ENCODE peak calls at places on chromosomes 16 and 17, in six cellular contexts. N, J, T, O, E and R are unnamed samples.

GRCh38 chr16:29192329-29193247 is 207.7 kb downstream of the LAT start:
- DNase-seq in N (no peak), J (no peak), T (no peak), O (no peak), E (no peak), R (no peak)

GRCh38 chr16:77043076-77043475 is 147.9 kb upstream of the MON1B start:
- DNase-seq in N (no peak), J (peak), T (no peak), O (no peak), E (peak), R (no peak)

GRCh38 chr17:57724729-57725125 is 20.4 kb downstream of the CCDC182 start:
- DNase-seq in N (no peak), J (no peak), T (no peak), O (no peak), E (no peak), R (no peak)

GRCh38 chr17:1577186-1577585 is 14.6 kb upstream of the PITPNA start:
- DNase-seq in N (peak), J (peak), T (peak), O (no peak), E (peak), R (peak)

GRCh38 chr16:62036101-62036806 is at the start of gene CDH8:
- DNase-seq in N (peak), J (no peak), T (peak), O (no peak), E (no peak), R (peak)

GRCh38 chr17:77750427-77751043 is 208.0 kb upstream of the TNRC6C start:
- DNase-seq in N (no peak), J (no peak), T (no peak), O (no peak), E (no peak), R (no peak)

GRCh38 chr17:69117855-69118758 is 23.6 kb downstream of the ABCA6 start:
- DNase-seq in N (no peak), J (peak), T (no peak), O (no peak), E (no peak), R (no peak)

GRCh38 chr17:17782425-17783120 is 54.2 kb downstream of the SREBF1 start:
- DNase-seq in N (no peak), J (no peak), T (peak), O (no peak), E (no peak), R (no peak)

GRCh38 chr16:31094088-31094423 is 541 bp downstream of the VKORC1 start:
- DNase-seq in N (no peak), J (no peak), T (no peak), O (no peak), E (no peak), R (no peak)

GRCh38 chr16:272633-273546 is 2.9 kb downstream of the RGS11 start:
- DNase-seq in N (no peak), J (no peak), T (no peak), O (no peak), E (no peak), R (no peak)

GRCh38 chr16:53668869-53669268 is 34.8 kb downstream of the RPGRIP1L start:
- DNase-seq in N (no peak), J (no peak), T (no peak), O (no peak), E (peak), R (no peak)

GRCh38 chr17:21686165-21687015 is 5.9 kb upstream of the KCNJ18 start:
- DNase-seq in N (no peak), J (no peak), T (no peak), O (no peak), E (no peak), R (no peak)

GRCh38 chr17:28478940-28479615 is 5.6 kb downstream of the SLC13A2 start:
- DNase-seq in N (no peak), J (peak), T (no peak), O (no peak), E (no peak), R (no peak)

GRCh38 chr17:40947929-40948328 is 10.5 kb upstream of the KRT23 start:
- DNase-seq in N (no peak), J (no peak), T (no peak), O (no peak), E (no peak), R (no peak)

GRCh38 chr16:59635674-59636073 is 901.6 kb upstream of the GOT2 start:
- DNase-seq in N (no peak), J (no peak), T (no peak), O (no peak), E (no peak), R (no peak)

GRCh38 chr17:75124041-75124818 is 7.3 kb downstream of the NT5C start:
- DNase-seq in N (no peak), J (peak), T (no peak), O (no peak), E (peak), R (peak)

GRCh38 chr16:56542039-56542438 is 22.2 kb upstream of the BBS2 start:
- DNase-seq in N (no peak), J (no peak), T (no peak), O (no peak), E (no peak), R (no peak)

GRCh38 chr17:19365833-19366636 is 3.5 kb upstream of the B9D1 start:
- DNase-seq in N (no peak), J (no peak), T (no peak), O (no peak), E (no peak), R (no peak)

GRCh38 chr17:4566785-4567184 is 6.4 kb upstream of the GGT6 start:
- DNase-seq in N (no peak), J (peak), T (peak), O (peak), E (peak), R (peak)

GRCh38 chr17:57281887-57282653 is 25.7 kb downstream of the MSI2 start:
- DNase-seq in N (no peak), J (no peak), T (no peak), O (no peak), E (no peak), R (no peak)

GRCh38 chr17:67281053-67281452 is 36.1 kb upstream of the HELZ start:
- DNase-seq in N (no peak), J (no peak), T (no peak), O (no peak), E (no peak), R (no peak)

GRCh38 chr17:80724723-80725388 is 180.2 kb downstream of the RPTOR start:
- DNase-seq in N (no peak), J (peak), T (no peak), O (no peak), E (peak), R (peak)

GRCh38 chr17:78897639-78897996 is 5.4 kb downstream of the CEP295NL start:
- DNase-seq in N (no peak), J (no peak), T (no peak), O (no peak), E (no peak), R (no peak)

GRCh38 chr17:57338257-57338919 is 82.1 kb downstream of the MSI2 start:
- DNase-seq in N (no peak), J (no peak), T (no peak), O (no peak), E (no peak), R (no peak)

GRCh38 chr17:56499799-56500388 is 93.6 kb upstream of the NOG start:
- DNase-seq in N (no peak), J (peak), T (no peak), O (no peak), E (peak), R (no peak)

GRCh38 chr16:13936596-13937081 is 16.7 kb downstream of the ERCC4 start:
- DNase-seq in N (no peak), J (peak), T (no peak), O (no peak), E (peak), R (peak)

GRCh38 chr17:66190738-66191606 is 961 bp downstream of the CEP112 start:
- DNase-seq in N (no peak), J (peak), T (no peak), O (no peak), E (peak), R (no peak)

GRCh38 chr17:59897090-59897489 is 4.2 kb downstream of the RPS6KB1 start:
- DNase-seq in N (no peak), J (no peak), T (no peak), O (no peak), E (no peak), R (no peak)

GRCh38 chr17:29608986-29609385 is 13.7 kb downstream of the CORO6 start:
- DNase-seq in N (no peak), J (no peak), T (no peak), O (no peak), E (no peak), R (no peak)

GRCh38 chr16:57253410-57253927 is 8.4 kb downstream of the ARL2BP start:
- DNase-seq in N (no peak), J (peak), T (no peak), O (no peak), E (no peak), R (no peak)

GRCh38 chr17:28612936-28613872 is 781 bp downstream of the RSKR start:
- DNase-seq in N (no peak), J (peak), T (peak), O (peak), E (peak), R (no peak)

GRCh38 chr17:19787733-19788357 is 39.7 kb upstream of the ALDH3A1 start:
- DNase-seq in N (peak), J (no peak), T (peak), O (no peak), E (peak), R (no peak)

GRCh38 chr16:46972971-46973456 is 460 bp downstream of the DNAJA2 start:
- DNase-seq in N (no peak), J (no peak), T (peak), O (peak), E (no peak), R (no peak)

GRCh38 chr16:80986557-80986956 is 20.1 kb downstream of the CMC2 start:
- DNase-seq in N (no peak), J (no peak), T (no peak), O (no peak), E (no peak), R (no peak)

GRCh38 chr17:6749519-6749918 is 6.3 kb upstream of the XAF1 start:
- DNase-seq in N (no peak), J (peak), T (no peak), O (no peak), E (peak), R (no peak)

GRCh38 chr17:82962163-82962720 is 117.2 kb upstream of the METRNL start:
- DNase-seq in N (no peak), J (no peak), T (no peak), O (no peak), E (no peak), R (no peak)

GRCh38 chr16:84648595-84649510 is 542 bp downstream of the KLHL36 start:
- DNase-seq in N (no peak), J (no peak), T (no peak), O (peak), E (peak), R (no peak)